ENCODE peak calls at places on chromosome 7, in eight cellular contexts. K, N, E, O, J, R, Y and X are unnamed samples. For H3K27me3 and H3K36me3, the result is how much of the 10 kb centered on the place peaks cover.

GRCh38 chr7:112481833-112482669 is 1.3 kb downstream of the LSMEM1 start:
- DNase-seq in J (no peak), Y (no peak), R (peak), K (peak), O (peak), E (peak), N (no peak), X (peak)

GRCh38 chr7:45580053-45580872 is 6.1 kb downstream of the ADCY1 start:
- DNase-seq in Y (no peak), E (no peak), J (no peak), K (no peak), R (no peak), N (no peak), O (no peak), X (no peak)

GRCh38 chr7:43138710-43139601 is 26.5 kb downstream of the HECW1 start:
- DNase-seq in K (peak), N (no peak), Y (no peak), J (no peak), R (no peak), O (no peak), E (no peak), X (no peak)

GRCh38 chr7:105934577-105935185 is 28.4 kb upstream of the CDHR3 start:
- DNase-seq in N (peak), K (no peak), E (no peak), J (peak), Y (peak), R (no peak), O (peak), X (peak)

GRCh38 chr7:98213296-98213873 is 2.1 kb downstream of the BHLHA15 start:
- DNase-seq in N (no peak), R (no peak), O (no peak), E (no peak), K (no peak), Y (no peak), J (no peak), X (no peak)

GRCh38 chr7:95470452-95470851 is 15.3 kb upstream of the ASB4 start:
- DNase-seq in R (no peak), E (no peak), J (peak), Y (no peak), N (no peak), O (no peak), K (peak), X (peak)

GRCh38 chr7:73876973-73877372 is 16.0 kb downstream of the TMEM270 start:
- DNase-seq in J (no peak), N (no peak), E (no peak), O (no peak), Y (no peak), R (no peak), K (no peak), X (no peak)

GRCh38 chr7:97016392-97017196 is 8.0 kb downstream of the DLX5 start:
- DNase-seq in O (no peak), E (no peak), N (no peak), R (no peak), K (no peak), Y (no peak), J (no peak), X (no peak)

GRCh38 chr7:70797109-70797514 is 334.8 kb upstream of the GALNT17 start:
- DNase-seq in O (no peak), E (no peak), K (no peak), Y (peak), N (no peak), R (no peak), J (no peak), X (no peak)

GRCh38 chr7:65980478-65981250 is 1.3 kb downstream of the GUSB start:
- DNase-seq in E (no peak), J (peak), Y (peak), K (peak), N (peak), O (no peak), R (peak), X (peak)

GRCh38 chr7:28078036-28078901 is 102.3 kb downstream of the JAZF1 start:
- DNase-seq in Y (peak), J (peak), N (peak), E (no peak), K (no peak), O (peak), R (peak), X (peak)

GRCh38 chr7:33903770-33904679 is 1.3 kb upstream of the BMPER start:
- DNase-seq in R (peak), K (no peak), J (no peak), E (no peak), N (peak), Y (peak), O (no peak), X (peak)

GRCh38 chr7:4218481-4218880 is 463.6 kb upstream of the FOXK1 start:
- DNase-seq in E (no peak), N (no peak), J (no peak), O (no peak), K (no peak), R (no peak), Y (no peak), X (no peak)

GRCh38 chr7:6193734-6194133 is 78.7 kb downstream of the CYTH3 start:
- DNase-seq in E (no peak), J (no peak), N (no peak), R (no peak), Y (no peak), O (no peak), K (no peak), X (no peak)

GRCh38 chr7:123534383-123535260 is at the start of gene IQUB:
- DNase-seq in E (peak), K (peak), R (peak), O (peak), J (peak), N (peak), Y (peak), X (peak)

GRCh38 chr7:7504910-7505704 is 30.6 kb downstream of the COL28A1 start:
- DNase-seq in K (no peak), O (no peak), Y (no peak), E (no peak), R (no peak), N (no peak), J (no peak), X (no peak)

GRCh38 chr7:131903315-131903714 is 346.9 kb upstream of the PODXL start:
- DNase-seq in K (no peak), N (no peak), O (no peak), E (no peak), R (no peak), J (no peak), Y (no peak), X (no peak)

DNA sequence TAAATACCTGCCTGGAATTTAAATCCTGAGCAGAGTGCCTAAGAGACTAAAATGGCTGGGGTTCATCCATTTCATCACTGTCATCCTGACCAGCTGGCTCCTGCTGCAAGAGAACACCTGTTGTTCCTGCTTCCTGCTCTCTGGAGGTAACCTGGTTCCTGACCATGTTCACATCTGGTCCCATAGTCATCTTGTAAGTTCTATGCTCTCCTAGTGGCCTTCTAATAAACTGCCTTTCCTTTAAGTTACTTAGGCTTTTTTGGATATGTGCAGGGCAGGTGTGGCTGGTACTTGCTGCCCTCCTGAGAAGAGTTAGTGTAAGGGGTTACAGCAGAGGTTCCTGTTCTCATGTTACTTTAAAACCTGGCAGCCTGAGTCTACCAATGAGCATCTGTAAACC is 80.0 kb downstream of the NRCAM start:
- DNase-seq in J (no peak), Y (no peak), R (no peak), K (no peak), N (no peak), E (no peak), O (no peak), X (no peak)
- H3K4me3 ChIP-seq in J (no peak), Y (no peak), R (no peak), K (no peak), N (no peak), E (no peak), O (no peak), X (no peak)

DNA sequence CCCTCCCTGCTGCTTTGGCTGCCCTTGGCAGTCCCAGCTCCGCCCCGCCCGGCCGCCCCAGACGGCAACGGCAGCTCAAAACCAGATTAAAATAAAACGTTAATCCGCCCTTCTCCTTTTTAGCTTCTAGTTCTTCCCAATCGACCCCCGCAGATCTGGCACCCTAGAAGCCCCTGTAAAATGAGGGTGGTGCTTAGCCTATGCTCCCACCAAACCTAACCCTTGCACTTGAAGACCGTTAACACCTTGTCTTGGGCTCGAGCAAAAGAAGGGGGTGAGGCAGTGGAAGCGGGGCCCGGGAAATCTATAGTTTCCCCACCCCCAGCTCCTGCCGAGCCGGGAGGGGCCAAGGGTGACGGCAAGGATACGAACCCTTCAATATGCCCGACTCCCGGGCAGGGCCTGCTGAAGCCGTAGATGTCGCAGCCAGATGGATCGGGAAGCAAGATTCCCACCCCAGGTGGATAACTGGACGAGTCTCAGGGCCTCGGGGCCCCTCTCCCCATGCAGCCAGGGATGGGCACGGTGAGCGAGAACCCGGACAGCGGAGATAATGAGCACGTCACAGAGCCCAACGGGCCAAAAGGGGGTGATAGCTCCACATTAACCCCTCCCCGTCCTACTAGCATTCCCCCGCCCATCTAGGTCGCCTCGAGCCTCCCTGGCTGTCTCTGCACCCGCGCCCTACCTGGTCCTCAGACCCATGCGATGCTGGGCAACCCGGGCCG is 169.8 kb downstream of the NRF1 start:
- DNase-seq in O (peak), Y (no peak), K (no peak), J (peak), N (no peak), E (no peak), R (no peak), X (peak)
- H3K27me3 ChIP-seq in O (under half), Y (half or more), K (half or more), J (under half), N (under half), E (half or more), R (half or more), X (under half)

DNA sequence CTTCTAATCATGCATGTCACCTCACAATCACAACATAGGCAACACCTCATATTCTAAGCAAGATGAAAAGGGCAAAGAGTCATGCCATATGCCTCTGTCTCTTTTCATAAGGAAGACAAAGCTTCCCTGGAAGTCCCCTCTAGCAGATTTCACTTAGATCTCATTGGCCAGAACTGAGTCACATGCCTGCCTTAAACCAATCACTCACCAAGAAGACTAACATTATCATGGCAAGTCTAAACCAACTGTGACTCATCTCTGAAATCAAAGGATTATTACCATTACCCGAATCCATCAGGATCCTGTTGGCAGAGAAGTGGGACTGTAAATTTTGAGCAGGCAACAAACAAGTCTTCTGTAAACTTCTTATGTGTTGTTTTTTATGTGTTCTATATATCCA is 27.8 kb downstream of the CAV1 start:
- DNase-seq in N (no peak), J (no peak), E (no peak), K (no peak), O (peak), R (no peak), Y (no peak), X (peak)
- H3K36me3 ChIP-seq in N (under half), J (under half), E (under half), K (half or more), O (half or more), R (under half), Y (under half), X (half or more)

GRCh38 chr7:141074997-141075396 is 1.1 kb downstream of the TMEM178B start:
- DNase-seq in J (no peak), K (no peak), O (no peak), R (no peak), N (no peak), E (no peak), Y (no peak), X (no peak)

GRCh38 chr7:141074162-141074989 is 512 bp downstream of the TMEM178B start:
- DNase-seq in E (no peak), K (no peak), R (no peak), J (peak), O (no peak), Y (peak), N (no peak), X (no peak)

GRCh38 chr7:141073173-141073640 is 657 bp upstream of the TMEM178B start:
- DNase-seq in K (peak), N (no peak), R (peak), O (no peak), Y (peak), E (no peak), J (peak), X (peak)

GRCh38 chr7:141072548-141073172 is 1.2 kb upstream of the TMEM178B start:
- DNase-seq in J (peak), R (peak), O (no peak), N (peak), E (peak), Y (peak), K (peak), X (peak)

DNA sequence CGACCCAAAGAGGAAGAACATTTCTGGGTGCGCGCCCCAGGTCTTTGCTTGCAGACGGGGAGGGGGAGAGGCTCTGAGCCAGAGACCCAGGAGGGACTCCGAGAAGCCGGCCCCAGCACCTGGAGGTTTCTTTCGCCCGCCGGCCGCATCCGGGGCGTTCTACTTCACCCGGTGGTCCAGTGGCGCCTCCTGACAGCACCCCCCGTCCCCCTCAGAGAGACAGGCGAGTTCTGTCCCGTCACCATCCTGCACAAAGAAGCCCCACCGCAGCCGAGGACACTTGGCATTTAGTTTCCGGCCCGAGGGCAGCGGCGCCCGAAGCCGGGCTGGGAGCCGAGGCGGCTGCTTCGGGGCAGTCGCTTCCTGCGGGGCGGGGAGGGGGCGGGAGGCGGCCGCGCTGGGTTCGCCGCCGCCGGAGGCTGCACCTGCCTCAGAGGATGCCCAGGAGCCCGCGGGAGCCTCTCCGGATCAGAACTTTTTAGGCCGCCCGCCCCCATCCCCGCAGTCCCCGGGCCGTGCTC is at the start of gene TMEM178B:
- DNase-seq in Y (peak), R (no peak), O (no peak), K (no peak), N (no peak), J (peak), E (no peak), X (no peak)
- H3K4me3 ChIP-seq in Y (peak), R (peak), O (no peak), K (peak), N (peak), J (peak), E (peak), X (peak)

GRCh38 chr7:101332026-101332425 is 10.4 kb upstream of the IFT22 start:
- DNase-seq in E (no peak), Y (no peak), K (no peak), N (no peak), R (no peak), J (no peak), O (no peak), X (no peak)

GRCh38 chr7:101330011-101330484 is 8.4 kb upstream of the IFT22 start:
- DNase-seq in N (no peak), R (peak), J (no peak), O (no peak), E (no peak), K (no peak), Y (no peak), X (no peak)

GRCh38 chr7:101328159-101328558 is 6.5 kb upstream of the IFT22 start:
- DNase-seq in Y (no peak), N (no peak), E (no peak), O (no peak), R (no peak), J (no peak), K (no peak), X (no peak)

DNA sequence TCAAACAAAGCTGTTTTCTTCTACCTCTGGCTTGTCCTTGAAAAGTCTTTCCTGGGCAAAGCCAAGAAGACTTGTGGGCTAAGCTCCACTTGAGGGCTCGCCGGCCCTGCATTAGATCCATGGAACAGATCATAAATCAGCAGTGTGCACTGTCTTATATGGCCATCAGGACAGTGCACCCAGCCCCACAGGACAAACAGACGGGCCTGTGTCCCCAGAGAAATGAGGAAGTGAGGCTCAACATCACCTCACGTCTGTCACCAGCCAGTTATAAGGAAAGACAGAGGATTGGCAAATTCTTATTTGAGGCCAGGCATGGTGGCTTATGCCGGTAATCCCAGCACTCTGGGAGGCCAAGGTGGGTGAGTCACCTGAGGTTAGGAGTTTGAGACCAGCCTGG is 12.3 kb upstream of the IFT22 start:
- DNase-seq in K (no peak), N (no peak), Y (no peak), R (no peak), J (no peak), E (no peak), O (no peak), X (no peak)
- H3K27me3 ChIP-seq in K (under half), N (under half), Y (under half), R (under half), J (under half), E (under half), O (under half), X (under half)

DNA sequence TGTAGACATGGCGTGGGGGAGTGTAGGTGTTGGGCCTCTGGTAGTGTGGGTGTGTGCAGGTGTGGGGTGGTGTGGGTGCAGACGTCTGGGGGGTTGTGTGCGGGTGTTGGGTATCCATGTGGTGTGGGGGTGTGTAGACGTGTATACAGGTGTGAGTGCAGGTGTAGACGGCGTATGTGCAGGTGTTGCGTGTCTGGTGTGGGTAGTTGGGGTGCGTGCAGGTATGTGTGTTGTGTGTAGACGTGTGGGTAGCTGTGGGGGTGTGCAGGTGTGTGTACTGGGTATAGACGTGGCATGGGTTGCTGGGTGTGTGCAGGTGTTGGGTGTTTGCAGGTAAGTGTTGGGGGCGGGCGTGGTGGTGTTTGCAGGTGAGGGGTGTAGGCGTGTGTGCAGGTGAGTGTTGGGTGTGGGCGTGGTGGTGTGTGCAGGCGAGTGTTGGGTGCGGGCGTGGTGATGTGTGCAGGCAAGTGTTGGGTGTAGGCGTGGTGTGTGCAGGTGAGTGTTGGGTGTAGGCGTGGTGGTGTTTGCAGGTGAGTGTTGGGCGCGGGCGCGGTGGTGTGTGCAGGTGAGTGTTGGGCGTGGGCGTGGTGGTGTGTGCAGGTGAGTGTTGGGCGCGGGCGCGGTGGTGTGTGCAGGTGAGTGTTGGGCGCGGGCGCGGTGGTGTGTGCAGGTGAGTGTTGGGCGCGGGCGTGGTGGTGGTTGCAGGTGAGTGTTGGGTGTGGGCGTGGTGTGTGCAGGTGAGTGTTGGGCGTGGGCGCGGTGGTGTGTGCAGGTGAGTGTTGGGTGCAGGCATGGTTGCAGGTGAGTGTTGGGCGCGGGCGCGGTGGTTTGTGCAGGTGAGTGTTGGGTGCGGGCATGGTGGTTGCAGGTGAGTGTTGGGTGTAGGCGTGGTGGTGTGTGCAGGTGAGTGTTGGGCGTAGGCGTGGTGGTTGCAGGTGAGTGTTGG is 16.6 kb downstream of the GET4 start:
- DNase-seq in R (no peak), E (no peak), K (no peak), Y (no peak), O (no peak), J (no peak), N (no peak), X (no peak)
- H3K36me3 ChIP-seq in R (half or more), E (under half), K (under half), Y (under half), O (under half), J (half or more), N (under half), X (under half)

GRCh38 chr7:39415091-39415820 is 150.9 kb upstream of the YAE1 start:
- DNase-seq in E (no peak), Y (no peak), N (no peak), K (no peak), R (no peak), J (no peak), O (no peak), X (no peak)
- H3K4me3 ChIP-seq in E (no peak), Y (no peak), N (no peak), K (no peak), R (peak), J (no peak), O (no peak), X (no peak)